ENCODE peak calls at places on chromosomes 13 and 19, in four cellular contexts. F, K, W and J are unnamed samples.

GRCh38 chr13:25169356-25169755 is 2.7 kb downstream of the AMER2 start:
- DNase-seq in F (no peak), K (no peak), W (no peak), J (no peak)

GRCh38 chr13:90968510-90968909 is 379.0 kb upstream of the MIR17HG start:
- DNase-seq in F (peak; percentile 36), K (peak; percentile 23), W (peak; percentile 48), J (peak; percentile 5)

GRCh38 chr13:26324294-26324693 is 70.4 kb downstream of the CDK8 start:
- DNase-seq in F (no peak), K (no peak), W (no peak), J (no peak)

GRCh38 chr13:36130542-36131214 is 504 bp downstream of the DCLK1 start:
- DNase-seq in F (no peak), K (no peak), W (peak; percentile 61), J (peak; percentile 37)

GRCh38 chr19:48325265-48325910 is at the start of gene EMP3:
- DNase-seq in F (peak; percentile 98), K (no peak), W (peak; percentile 90), J (peak; percentile 54)

GRCh38 chr13:98910501-98910951 is 67.3 kb downstream of the DOCK9 start:
- DNase-seq in F (peak; percentile 70), K (no peak), W (no peak), J (no peak)

GRCh38 chr19:49347835-49348234 is 12.6 kb downstream of the CD37 start:
- DNase-seq in F (peak; percentile 65), K (no peak), W (peak; percentile 76), J (no peak)

GRCh38 chr19:6204212-6204611 is 68.7 kb downstream of the ACSBG2 start:
- DNase-seq in F (peak; percentile 65), K (no peak), W (no peak), J (no peak)

GRCh38 chr13:24651718-24652345 is 28.4 kb upstream of the ATP12A start:
- DNase-seq in F (no peak), K (no peak), W (no peak), J (no peak)

GRCh38 chr13:51895906-51896888 is 34.4 kb downstream of the CCDC70 start:
- DNase-seq in F (peak; percentile 64), K (peak; percentile 51), W (peak; percentile 68), J (peak; percentile 26)

GRCh38 chr19:53580871-53581835 is 43.2 kb downstream of the ZNF331 start:
- DNase-seq in F (no peak), K (no peak), W (peak; percentile 39), J (no peak)
- H2BK120ac ChIP-seq in F (no peak overlapping the region), K (no peak overlapping the region), W (no peak overlapping the region), J (no peak overlapping the region)

GRCh38 chr19:10230904-10231623 is at the start of gene S1PR2:
- DNase-seq in F (peak; percentile 80), K (no peak), W (peak; percentile 86), J (peak; percentile 73)
- H2BK12ac ChIP-seq in F (peak within 1 kb of the TSS; percentile 62), K (peak within 1 kb of the TSS; percentile 68), W (no peak within 1 kb of the TSS), J (peak within 1 kb of the TSS; percentile 34)

DNA sequence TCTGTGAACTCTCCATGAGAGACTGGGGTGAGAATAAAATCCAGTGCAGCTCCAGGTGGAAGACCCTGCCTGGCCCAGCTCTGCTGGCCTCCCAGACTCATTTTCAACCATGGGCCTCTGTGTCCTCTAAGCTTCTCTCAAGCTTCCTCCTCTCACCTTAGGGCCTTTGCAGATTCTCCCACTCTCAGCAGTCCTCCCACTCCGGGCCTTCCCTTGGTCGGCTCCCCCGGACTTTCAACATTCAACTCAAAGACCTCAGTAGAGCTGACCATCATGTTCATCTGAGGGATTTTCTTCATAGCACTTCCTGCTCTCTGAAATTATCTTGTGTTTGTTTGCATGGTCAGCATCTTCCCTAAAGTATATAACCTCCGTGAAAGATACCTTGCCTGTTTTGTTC is 370.5 kb upstream of the ZNF507 start:
- DNase-seq in F (no peak), K (no peak), W (no peak), J (no peak)
- H2BK120ac ChIP-seq in F (no peak overlapping the region), K (no peak overlapping the region), W (no peak overlapping the region), J (no peak overlapping the region)

DNA sequence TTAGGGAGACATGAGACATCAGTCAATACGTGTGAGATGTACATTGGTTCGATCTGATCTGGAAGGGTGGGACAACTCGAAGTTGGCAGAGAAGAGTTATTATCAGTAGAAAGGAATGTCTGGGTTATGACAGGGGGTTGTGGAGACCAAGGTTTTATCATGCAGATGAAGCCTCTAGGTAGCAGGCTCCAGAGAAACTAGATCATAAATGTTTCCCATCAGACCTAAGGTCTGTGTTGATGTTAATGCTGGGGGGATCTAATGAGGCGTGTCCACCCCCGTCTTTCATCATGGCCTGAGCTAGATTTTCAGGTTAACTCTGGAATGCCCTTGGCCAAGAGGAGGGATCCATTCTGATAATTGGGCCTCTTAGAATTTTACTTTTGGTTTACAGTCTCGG is 187.0 kb upstream of the KL start:
- DNase-seq in F (no peak), K (no peak), W (no peak), J (no peak)
- H2BK12ac ChIP-seq in F (no peak overlapping the region), K (no peak overlapping the region), W (no peak overlapping the region), J (no peak overlapping the region)

DNA sequence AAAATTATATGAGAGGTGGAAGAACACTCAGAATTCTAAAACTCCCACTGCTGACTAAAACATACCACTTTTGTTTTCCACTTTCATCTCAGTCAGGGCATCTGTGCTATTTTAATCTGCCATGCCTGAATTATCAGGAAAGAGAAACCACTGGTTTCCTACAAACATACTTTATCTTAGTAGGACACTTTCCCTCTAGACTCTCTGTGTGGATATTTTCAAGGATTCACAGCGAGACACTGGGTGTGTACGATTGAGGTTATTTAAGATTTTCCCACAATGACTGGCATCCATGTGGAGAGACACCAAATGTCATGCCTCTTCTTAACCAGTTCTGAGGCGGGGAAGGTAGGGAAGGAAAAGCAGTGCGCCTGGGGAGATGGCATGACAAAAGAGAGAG is 212.2 kb downstream of the ENOX1 start:
- DNase-seq in F (peak; percentile 37), K (no peak), W (no peak), J (no peak)
- H2BK120ac ChIP-seq in F (no peak overlapping the region), K (no peak overlapping the region), W (no peak overlapping the region), J (no peak overlapping the region)

DNA sequence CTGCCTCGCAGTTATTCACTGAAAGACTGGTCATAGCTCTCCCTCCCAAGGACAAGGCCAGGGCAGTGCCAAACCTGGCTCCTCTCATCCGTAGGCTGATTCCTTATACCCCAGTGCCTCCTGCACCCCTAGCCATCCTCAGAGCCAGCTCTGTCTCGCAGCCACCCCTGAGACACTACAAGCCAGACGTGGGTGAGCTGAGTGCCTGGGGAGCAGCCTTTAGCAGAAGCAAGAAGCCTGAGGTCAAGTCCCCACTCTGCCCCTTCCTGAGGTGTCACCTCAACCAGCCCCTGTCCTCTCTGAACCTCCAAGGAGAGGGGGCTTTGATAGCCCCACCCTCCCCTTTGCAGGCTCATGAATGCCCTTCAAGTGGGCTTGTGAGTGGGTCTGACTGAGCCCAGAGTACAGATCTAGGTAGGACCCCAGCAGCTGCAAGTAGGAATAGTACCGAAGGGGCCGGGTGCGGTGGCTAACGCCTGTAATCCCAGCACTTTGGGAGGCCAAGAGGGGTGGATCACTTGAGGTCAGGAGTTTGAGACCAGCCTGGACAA is 14.8 kb upstream of the AKAP8L start:
- DNase-seq in F (no peak), K (no peak), W (no peak), J (no peak)
- H2BK12ac ChIP-seq in F (peak overlapping the region; percentile 61), K (peak overlapping the region; percentile 68), W (no peak overlapping the region), J (no peak overlapping the region)

DNA sequence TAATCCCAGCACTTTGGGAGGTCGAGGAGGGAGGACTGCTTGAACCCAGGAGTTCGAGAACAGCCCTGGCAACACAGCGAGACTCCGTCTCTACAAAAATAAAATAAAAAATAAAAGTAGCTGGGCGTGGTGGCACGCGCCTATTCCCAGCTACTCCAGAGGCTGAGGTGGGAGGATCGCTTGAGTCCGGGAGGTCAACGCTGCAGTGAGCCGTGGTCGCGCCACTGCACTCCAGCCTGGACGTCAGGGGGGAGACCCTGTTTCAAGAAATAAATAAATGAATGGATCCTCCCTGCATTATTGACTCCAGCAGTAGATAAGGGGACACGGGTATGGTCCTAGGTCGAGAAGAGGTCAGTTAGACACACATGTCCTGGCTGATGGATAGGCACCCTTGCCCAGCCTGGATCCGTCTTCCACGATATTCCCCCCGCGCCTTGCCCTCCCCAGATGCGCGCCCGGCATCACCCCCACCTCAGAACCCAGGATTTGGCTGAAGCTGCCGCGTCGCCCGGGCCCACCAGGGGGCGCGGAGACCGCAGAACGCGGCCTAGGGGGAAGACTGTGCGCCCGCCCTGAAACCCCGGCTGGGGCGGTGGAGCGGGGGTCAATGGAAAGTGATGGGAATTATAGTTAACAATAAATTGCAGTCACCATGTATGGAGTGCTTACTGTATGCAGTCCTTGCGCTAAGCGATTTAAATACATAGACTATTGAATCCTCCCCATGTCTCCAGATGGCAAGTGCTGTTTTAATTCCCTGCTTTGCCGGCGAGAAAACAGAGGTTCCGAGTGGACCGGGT is 2.1 kb upstream of the HOOK2 start:
- DNase-seq in F (peak; percentile 86), K (no peak), W (peak; percentile 84), J (no peak)
- H2BK120ac ChIP-seq in F (peak overlapping the region; percentile 87), K (no peak overlapping the region), W (no peak overlapping the region), J (no peak overlapping the region)

GRCh38 chr13:78319101-78319627 is 284.2 kb downstream of the POU4F1 start:
- DNase-seq in F (no peak), K (no peak), W (no peak), J (no peak)
- H2BK12ac ChIP-seq in F (no peak overlapping the region), K (no peak overlapping the region), W (no peak overlapping the region), J (no peak overlapping the region)

DNA sequence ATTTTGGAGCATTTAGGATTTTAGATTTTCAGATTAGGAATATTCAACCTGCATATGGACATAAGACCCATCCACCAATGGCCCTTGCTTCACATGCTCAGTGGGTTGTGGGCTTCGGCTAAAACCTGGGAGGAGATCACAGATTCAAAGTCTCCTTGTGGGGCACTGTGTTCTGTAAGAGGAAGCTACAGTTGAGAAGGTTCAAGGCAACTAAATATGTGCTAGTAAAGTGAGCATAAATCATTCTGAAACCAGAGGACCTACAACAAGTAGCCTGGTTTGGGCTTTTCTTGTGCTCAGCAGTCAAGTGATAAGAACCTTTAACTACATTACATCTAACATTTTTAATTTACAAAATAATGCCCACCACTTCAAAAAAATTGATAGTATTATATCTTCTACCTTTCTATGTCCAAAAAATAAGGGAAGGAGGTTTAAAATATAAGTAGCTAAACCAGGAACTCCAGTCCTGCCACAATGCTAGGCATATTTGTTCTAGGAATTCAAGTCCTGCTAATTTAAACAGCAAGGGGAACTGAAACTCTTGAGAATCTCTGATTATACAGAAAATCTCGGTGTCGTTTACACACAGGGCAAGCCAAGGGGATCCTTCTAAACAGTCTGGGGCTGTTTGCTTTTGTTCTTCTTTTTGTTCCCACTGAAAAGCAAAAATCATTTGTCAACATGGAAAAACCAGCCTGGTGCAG is 36.6 kb downstream of the FOXO1 start:
- DNase-seq in F (no peak), K (no peak), W (no peak), J (no peak)
- H2BK120ac ChIP-seq in F (no peak overlapping the region), K (no peak overlapping the region), W (no peak overlapping the region), J (no peak overlapping the region)